ENCODE peak calls at places on chromosomes 5 and 9, in nine cellular contexts. E is GM12878; A is SK-N-SH treated with all-trans-retinoic acid at 6 μM for 48 hours; Q is upper lobe of right lung; B is stimulated activated memory B cell treated with anti-CD40 and anti-IgM and Interleukin-4, amounts not matched to agents 10 μg/mL and 1 μg/mL and 100 μg/mL, for 72 hours; T is right cardiac atrium; K is activated CD8-positive, alpha-beta T cell treated with anti-CD3 and anti-CD28 coated beads for 36 hours; F is omental fat pad; Z is gastroesophageal sphincter. X is an unnamed sample.

GRCh38 chr9:96057155-96057554 is 181.7 kb downstream of the ERCC6L2 start:
- ATAC-seq in Q (no peak), F (no peak), T (no peak), E (no peak), K (peak), B (no peak), Z (no peak), A (no peak), X (no peak)

GRCh38 chr9:73080110-73080683 is 71.5 kb upstream of the ANXA1 start:
- ATAC-seq in A (no peak), F (no peak), Q (no peak), K (no peak), B (no peak), E (no peak), T (no peak), Z (no peak), X (no peak)

GRCh38 chr5:159286420-159287035 is 23.4 kb downstream of the UBLCP1 start:
- ATAC-seq in Z (no peak), B (no peak), K (peak), T (peak), Q (peak), A (peak), F (no peak), E (peak), X (peak)

GRCh38 chr9:96216618-96217017 is 85.4 kb downstream of the HSD17B3 start:
- ATAC-seq in A (no peak), T (no peak), Q (no peak), E (no peak), B (no peak), K (no peak), F (no peak), Z (no peak), X (no peak)

GRCh38 chr9:70941191-70941590 is 180.2 kb downstream of the TRPM3 start:
- ATAC-seq in K (no peak), B (no peak), T (no peak), Q (no peak), F (no peak), E (no peak), A (no peak), Z (no peak), X (no peak)

GRCh38 chr5:125160787-125161502 is 414.5 kb upstream of the ZNF608 start:
- ATAC-seq in T (no peak), Q (no peak), B (no peak), K (no peak), F (no peak), A (no peak), Z (no peak), E (no peak), X (no peak)

GRCh38 chr9:134263575-134263974 is 62.7 kb upstream of the RXRA start:
- ATAC-seq in F (no peak), T (no peak), A (no peak), Q (no peak), K (no peak), E (no peak), Z (no peak), B (no peak), X (no peak)

GRCh38 chr5:151094861-151095260 is 14.0 kb upstream of the TNIP1 start:
- ATAC-seq in F (no peak), Q (no peak), A (no peak), B (no peak), Z (peak), E (peak), T (peak), K (no peak), X (no peak)